ENCODE peak calls at places on chromosome 9, in nine cellular contexts. One of them, this sample, is unnamed. For H3K9me3 and H3K4me1, the result is how much of the 10 kb centered on the place peaks cover.

GRCh38 chr9:12141422-12141821 is 551.8 kb upstream of the TYRP1 start:
- DNase-seq in H1: no peak
- DNase-seq in stomach: no peak
- DNase-seq in IMR-90: no peak
- DNase-seq in ovary: no peak
- DNase-seq in body of pancreas: no peak
- DNase-seq in breast epithelium: no peak
- DNase-seq in A549: no peak
- DNase-seq in adrenal gland: no peak
- DNase-seq in this sample: no peak

GRCh38 chr9:89663264-89663970 is 58.6 kb downstream of the GADD45G start:
- DNase-seq in H1: no peak
- DNase-seq in stomach: no peak
- DNase-seq in IMR-90: no peak
- DNase-seq in ovary: no peak
- DNase-seq in body of pancreas: no peak
- DNase-seq in breast epithelium: no peak
- DNase-seq in A549: no peak
- DNase-seq in adrenal gland: no peak
- DNase-seq in this sample: no peak

GRCh38 chr9:91451431-91452270 is 28.0 kb upstream of the NFIL3 start:
- DNase-seq in H1: no peak
- DNase-seq in stomach: no peak
- DNase-seq in IMR-90: peak
- DNase-seq in ovary: no peak
- DNase-seq in body of pancreas: no peak
- DNase-seq in breast epithelium: no peak
- DNase-seq in A549: no peak
- DNase-seq in adrenal gland: no peak
- DNase-seq in this sample: no peak

GRCh38 chr9:116687762-116688160 is 656 bp downstream of the TRIM32 start:
- DNase-seq in H1: no peak
- DNase-seq in stomach: no peak
- DNase-seq in IMR-90: no peak
- DNase-seq in ovary: no peak
- DNase-seq in body of pancreas: no peak
- DNase-seq in breast epithelium: no peak
- DNase-seq in A549: no peak
- DNase-seq in adrenal gland: peak
- DNase-seq in this sample: no peak

GRCh38 chr9:98995059-98995665 is 51.5 kb downstream of the COL15A1 start:
- DNase-seq in H1: no peak
- DNase-seq in stomach: peak
- DNase-seq in IMR-90: no peak
- DNase-seq in ovary: no peak
- DNase-seq in body of pancreas: peak
- DNase-seq in breast epithelium: no peak
- DNase-seq in A549: no peak
- DNase-seq in adrenal gland: peak
- DNase-seq in this sample: peak

GRCh38 chr9:105686936-105687335 is 7.4 kb upstream of the TMEM38B start:
- DNase-seq in H1: no peak
- DNase-seq in stomach: no peak
- DNase-seq in IMR-90: no peak
- DNase-seq in ovary: no peak
- DNase-seq in body of pancreas: no peak
- DNase-seq in breast epithelium: no peak
- DNase-seq in A549: no peak
- DNase-seq in adrenal gland: no peak
- DNase-seq in this sample: no peak

GRCh38 chr9:134742822-134743221 is 101.2 kb downstream of the COL5A1 start:
- DNase-seq in H1: no peak
- DNase-seq in stomach: no peak
- DNase-seq in IMR-90: no peak
- DNase-seq in ovary: no peak
- DNase-seq in body of pancreas: no peak
- DNase-seq in breast epithelium: no peak
- DNase-seq in A549: no peak
- DNase-seq in adrenal gland: no peak
- DNase-seq in this sample: no peak

GRCh38 chr9:2496934-2497333 is 124.7 kb upstream of the VLDLR start:
- DNase-seq in H1: no peak
- DNase-seq in stomach: no peak
- DNase-seq in IMR-90: no peak
- DNase-seq in ovary: no peak
- DNase-seq in body of pancreas: no peak
- DNase-seq in breast epithelium: no peak
- DNase-seq in A549: no peak
- DNase-seq in adrenal gland: no peak
- DNase-seq in this sample: no peak

GRCh38 chr9:33029106-33029788 is 4.2 kb downstream of the DNAJA1 start:
- DNase-seq in H1: no peak
- DNase-seq in stomach: no peak
- DNase-seq in IMR-90: peak
- DNase-seq in ovary: no peak
- DNase-seq in body of pancreas: no peak
- DNase-seq in breast epithelium: no peak
- DNase-seq in A549: peak
- DNase-seq in adrenal gland: peak
- DNase-seq in this sample: no peak

GRCh38 chr9:15570769-15571168 is 17.9 kb downstream of the CCDC171 start:
- DNase-seq in H1: no peak
- DNase-seq in stomach: no peak
- DNase-seq in IMR-90: no peak
- DNase-seq in ovary: no peak
- DNase-seq in body of pancreas: no peak
- DNase-seq in breast epithelium: no peak
- DNase-seq in A549: no peak
- DNase-seq in adrenal gland: no peak
- DNase-seq in this sample: no peak

GRCh38 chr9:108443741-108444140 is 412.0 kb downstream of the ACTL7B start:
- DNase-seq in H1: no peak
- DNase-seq in stomach: no peak
- DNase-seq in IMR-90: peak
- DNase-seq in ovary: no peak
- DNase-seq in body of pancreas: no peak
- DNase-seq in breast epithelium: no peak
- DNase-seq in A549: no peak
- DNase-seq in adrenal gland: no peak
- DNase-seq in this sample: no peak

GRCh38 chr9:115132648-115133047 is 14.7 kb upstream of the TNC start:
- DNase-seq in H1: no peak
- DNase-seq in stomach: no peak
- DNase-seq in IMR-90: peak
- DNase-seq in ovary: no peak
- DNase-seq in body of pancreas: no peak
- DNase-seq in breast epithelium: no peak
- DNase-seq in A549: no peak
- DNase-seq in adrenal gland: no peak
- DNase-seq in this sample: no peak

GRCh38 chr9:120032639-120033038 is 547.3 kb downstream of the CDK5RAP2 start:
- DNase-seq in H1: no peak
- DNase-seq in stomach: no peak
- DNase-seq in IMR-90: no peak
- DNase-seq in ovary: no peak
- DNase-seq in body of pancreas: no peak
- DNase-seq in breast epithelium: no peak
- DNase-seq in A549: peak
- DNase-seq in adrenal gland: no peak
- DNase-seq in this sample: no peak

GRCh38 chr9:6895754-6896153 is 138.0 kb downstream of the KDM4C start:
- DNase-seq in H1: no peak
- DNase-seq in stomach: no peak
- DNase-seq in IMR-90: no peak
- DNase-seq in ovary: no peak
- DNase-seq in body of pancreas: no peak
- DNase-seq in breast epithelium: no peak
- DNase-seq in A549: no peak
- DNase-seq in adrenal gland: no peak
- DNase-seq in this sample: no peak

GRCh38 chr9:6897207-6897822 is 139.5 kb downstream of the KDM4C start:
- DNase-seq in H1: no peak
- DNase-seq in stomach: no peak
- DNase-seq in IMR-90: no peak
- DNase-seq in ovary: no peak
- DNase-seq in body of pancreas: no peak
- DNase-seq in breast epithelium: no peak
- DNase-seq in A549: no peak
- DNase-seq in adrenal gland: no peak
- DNase-seq in this sample: no peak

GRCh38 chr9:6894135-6894534 is 136.4 kb downstream of the KDM4C start:
- DNase-seq in H1: no peak
- DNase-seq in stomach: no peak
- DNase-seq in IMR-90: no peak
- DNase-seq in ovary: no peak
- DNase-seq in body of pancreas: no peak
- DNase-seq in breast epithelium: no peak
- DNase-seq in A549: no peak
- DNase-seq in adrenal gland: no peak
- DNase-seq in this sample: no peak

GRCh38 chr9:6897831-6898230 is 140.1 kb downstream of the KDM4C start:
- DNase-seq in H1: no peak
- DNase-seq in stomach: peak
- DNase-seq in IMR-90: no peak
- DNase-seq in ovary: no peak
- DNase-seq in body of pancreas: peak
- DNase-seq in breast epithelium: no peak
- DNase-seq in A549: no peak
- DNase-seq in adrenal gland: no peak
- DNase-seq in this sample: peak

GRCh38 chr9:6896562-6896961 is 138.8 kb downstream of the KDM4C start:
- DNase-seq in H1: no peak
- DNase-seq in stomach: no peak
- DNase-seq in IMR-90: peak
- DNase-seq in ovary: no peak
- DNase-seq in body of pancreas: no peak
- DNase-seq in breast epithelium: no peak
- DNase-seq in A549: no peak
- DNase-seq in adrenal gland: no peak
- DNase-seq in this sample: no peak
- TF ChIP-seq POLR2A in H1: no peak
- TF ChIP-seq POLR2A in stomach: no peak
- TF ChIP-seq POLR2A in IMR-90: no peak
- TF ChIP-seq POLR2A in ovary: no peak
- TF ChIP-seq POLR2A in body of pancreas: no peak
- TF ChIP-seq POLR2A in breast epithelium: no peak
- TF ChIP-seq POLR2A in A549: no peak
- TF ChIP-seq POLR2A in adrenal gland: no peak
- TF ChIP-seq POLR2A in this sample: no peak

DNA sequence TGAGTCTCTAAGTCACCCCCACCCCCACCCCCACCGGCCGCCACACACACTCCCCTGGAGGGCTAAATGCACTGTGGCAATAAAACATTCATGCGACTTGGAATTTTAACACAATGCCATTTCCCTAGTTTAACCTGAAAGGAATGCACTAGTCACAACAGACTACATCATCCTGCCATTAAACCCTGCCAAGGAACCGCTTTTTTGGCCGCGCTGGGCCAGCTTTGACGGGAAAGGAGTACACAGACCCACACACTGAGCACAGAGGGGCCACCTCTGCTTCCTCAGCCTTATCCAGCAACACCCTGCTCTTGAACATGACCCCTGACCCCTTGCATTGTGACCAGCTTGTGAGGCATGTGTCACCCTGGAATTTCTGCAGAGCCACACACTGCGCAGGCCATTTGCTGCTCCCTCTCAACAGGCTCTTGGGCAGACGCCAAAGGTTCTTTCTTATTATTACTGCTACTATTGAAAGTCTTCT is 165.3 kb downstream of the BNC2 start:
- DNase-seq in H1: peak
- DNase-seq in stomach: peak
- DNase-seq in IMR-90: peak
- DNase-seq in ovary: peak
- DNase-seq in body of pancreas: peak
- DNase-seq in breast epithelium: peak
- DNase-seq in A549: peak
- DNase-seq in adrenal gland: peak
- DNase-seq in this sample: peak
- H3K9me3 ChIP-seq in H1: under half
- H3K9me3 ChIP-seq in stomach: under half
- H3K9me3 ChIP-seq in IMR-90: under half
- H3K9me3 ChIP-seq in ovary: under half
- H3K9me3 ChIP-seq in body of pancreas: under half
- H3K9me3 ChIP-seq in breast epithelium: under half
- H3K9me3 ChIP-seq in A549: under half
- H3K9me3 ChIP-seq in adrenal gland: under half
- H3K9me3 ChIP-seq in this sample: under half

GRCh38 chr9:19009566-19009965 is 23.4 kb downstream of the SAXO1 start:
- DNase-seq in H1: no peak
- DNase-seq in stomach: no peak
- DNase-seq in IMR-90: no peak
- DNase-seq in ovary: no peak
- DNase-seq in body of pancreas: no peak
- DNase-seq in breast epithelium: no peak
- DNase-seq in A549: no peak
- DNase-seq in adrenal gland: no peak
- DNase-seq in this sample: no peak
- H3K4me1 ChIP-seq in H1: under half
- H3K4me1 ChIP-seq in stomach: under half
- H3K4me1 ChIP-seq in IMR-90: under half
- H3K4me1 ChIP-seq in ovary: under half
- H3K4me1 ChIP-seq in body of pancreas: under half
- H3K4me1 ChIP-seq in breast epithelium: under half
- H3K4me1 ChIP-seq in A549: under half
- H3K4me1 ChIP-seq in adrenal gland: under half
- H3K4me1 ChIP-seq in this sample: under half

GRCh38 chr9:4792054-4792571 is 631 bp upstream of the RCL1 start:
- DNase-seq in H1: no peak
- DNase-seq in stomach: no peak
- DNase-seq in IMR-90: no peak
- DNase-seq in ovary: no peak
- DNase-seq in body of pancreas: no peak
- DNase-seq in breast epithelium: no peak
- DNase-seq in A549: no peak
- DNase-seq in adrenal gland: no peak
- DNase-seq in this sample: no peak

GRCh38 chr9:4796530-4796929 is 3.8 kb downstream of the RCL1 start:
- DNase-seq in H1: no peak
- DNase-seq in stomach: no peak
- DNase-seq in IMR-90: no peak
- DNase-seq in ovary: no peak
- DNase-seq in body of pancreas: no peak
- DNase-seq in breast epithelium: no peak
- DNase-seq in A549: no peak
- DNase-seq in adrenal gland: no peak
- DNase-seq in this sample: no peak

GRCh38 chr9:4793412-4794005 is 765 bp downstream of the RCL1 start:
- DNase-seq in H1: no peak
- DNase-seq in stomach: no peak
- DNase-seq in IMR-90: peak
- DNase-seq in ovary: no peak
- DNase-seq in body of pancreas: peak
- DNase-seq in breast epithelium: no peak
- DNase-seq in A549: no peak
- DNase-seq in adrenal gland: no peak
- DNase-seq in this sample: no peak

GRCh38 chr9:4788703-4789102 is 4.0 kb upstream of the RCL1 start:
- DNase-seq in H1: no peak
- DNase-seq in stomach: no peak
- DNase-seq in IMR-90: no peak
- DNase-seq in ovary: no peak
- DNase-seq in body of pancreas: no peak
- DNase-seq in breast epithelium: no peak
- DNase-seq in A549: no peak
- DNase-seq in adrenal gland: no peak
- DNase-seq in this sample: no peak

GRCh38 chr9:4792572-4793411 is at the start of gene RCL1:
- DNase-seq in H1: peak
- DNase-seq in stomach: peak
- DNase-seq in IMR-90: peak
- DNase-seq in ovary: peak
- DNase-seq in body of pancreas: peak
- DNase-seq in breast epithelium: peak
- DNase-seq in A549: peak
- DNase-seq in adrenal gland: peak
- DNase-seq in this sample: peak
- TF ChIP-seq POLR2A in H1: peak
- TF ChIP-seq POLR2A in stomach: peak
- TF ChIP-seq POLR2A in IMR-90: peak
- TF ChIP-seq POLR2A in ovary: peak
- TF ChIP-seq POLR2A in body of pancreas: peak
- TF ChIP-seq POLR2A in breast epithelium: peak
- TF ChIP-seq POLR2A in A549: peak
- TF ChIP-seq POLR2A in adrenal gland: peak
- TF ChIP-seq POLR2A in this sample: peak